ENCODE peak calls at places on chromosome 19, in ten cellular contexts. B is HFFc6; U is activated gamma-delta T cell treated with Interleukin-2 at 50 U/mL for 16 hours; S is globus pallidus; Q is progenitor cell of endocrine pancreas; H is mucosa of descending colon; K is HS-5; I is NCI-H1417; P is activated CD8-positive, alpha-beta memory T cell treated with anti-CD3 and anti-CD28 coated beads for 1 hour; A is activated CD4-positive, alpha-beta T cell treated with anti-CD3 and anti-CD28 coated beads for 24 hours. Y is an unnamed sample.

GRCh38 chr19:40687525-40688016 is 2.9 kb downstream of the NUMBL start:
- DNase-seq in B (peak; percentile 59), U (no peak), S (no peak), Q (no peak), H (peak; percentile 75), K (no peak), I (no peak), P (no peak), A (no peak), Y (no peak)

GRCh38 chr19:42132030-42132628 is at the start of gene POU2F2:
- DNase-seq in B (no peak), U (peak; percentile 87), S (peak; percentile 37), Q (no peak), H (peak; percentile 77), K (no peak), I (no peak), P (peak; percentile 81), A (peak; percentile 80), Y (peak; percentile 66)

GRCh38 chr19:49071860-49072547 is 495 bp downstream of the KCNA7 start:
- DNase-seq in B (no peak), U (no peak), S (no peak), Q (no peak), H (peak; percentile 51), K (no peak), I (no peak), P (no peak), A (no peak), Y (no peak)

GRCh38 chr19:36099166-36099785 is 11.7 kb upstream of the OVOL3 start:
- DNase-seq in B (no peak), U (no peak), S (no peak), Q (no peak), H (no peak), K (no peak), I (no peak), P (no peak), A (no peak), Y (no peak)

GRCh38 chr19:15177269-15178116 is 23.3 kb downstream of the NOTCH3 start:
- DNase-seq in B (peak; percentile 57), U (peak; percentile 80), S (peak; percentile 45), Q (peak; percentile 86), H (peak; percentile 88), K (peak; percentile 41), I (peak; percentile 89), P (peak; percentile 81), A (peak; percentile 74), Y (peak; percentile 77)

GRCh38 chr19:10085641-10086031 is 481 bp upstream of the SHFL start:
- DNase-seq in B (no peak), U (no peak), S (no peak), Q (no peak), H (no peak), K (no peak), I (no peak), P (no peak), A (no peak), Y (no peak)

GRCh38 chr19:45499196-45500180 is 1.2 kb downstream of the PPM1N start:
- DNase-seq in B (no peak), U (peak; percentile 46), S (no peak), Q (no peak), H (peak; percentile 74), K (peak; percentile 63), I (peak; percentile 93), P (no peak), A (no peak), Y (peak; percentile 72)

GRCh38 chr19:19083413-19084178 is 19.8 kb downstream of the SLC25A42 start:
- DNase-seq in B (no peak), U (no peak), S (no peak), Q (no peak), H (no peak), K (no peak), I (no peak), P (no peak), A (no peak), Y (no peak)

GRCh38 chr19:6273701-6274601 is 5.8 kb downstream of the MLLT1 start:
- DNase-seq in B (peak; percentile 92), U (no peak), S (peak; percentile 40), Q (no peak), H (peak; percentile 54), K (peak; percentile 68), I (peak; percentile 89), P (no peak), A (no peak), Y (no peak)

GRCh38 chr19:3586124-3586626 is 897 bp downstream of the GIPC3 start:
- DNase-seq in B (no peak), U (peak; percentile 55), S (no peak), Q (no peak), H (no peak), K (no peak), I (peak; percentile 17), P (peak; percentile 43), A (peak; percentile 30), Y (no peak)

GRCh38 chr19:708154-709141 is at the start of gene PALM:
- DNase-seq in B (no peak), U (no peak), S (no peak), Q (peak; percentile 52), H (no peak), K (no peak), I (peak; percentile 62), P (no peak), A (no peak), Y (no peak)

GRCh38 chr19:46766569-46767317 is 20.5 kb upstream of the STRN4 start:
- DNase-seq in B (no peak), U (peak; percentile 56), S (no peak), Q (no peak), H (peak; percentile 58), K (no peak), I (peak; percentile 35), P (no peak), A (no peak), Y (no peak)

GRCh38 chr19:10143700-10144099 is 24.0 kb upstream of the EIF3G start:
- DNase-seq in B (no peak), U (no peak), S (no peak), Q (no peak), H (no peak), K (no peak), I (no peak), P (no peak), A (no peak), Y (peak; percentile 55)

GRCh38 chr19:17078920-17079709 is 3.5 kb downstream of the MYO9B start:
- DNase-seq in B (no peak), U (no peak), S (no peak), Q (no peak), H (no peak), K (no peak), I (no peak), P (no peak), A (no peak), Y (no peak)

GRCh38 chr19:14561249-14561648 is 10.6 kb downstream of the NDUFB7 start:
- DNase-seq in B (no peak), U (no peak), S (no peak), Q (no peak), H (no peak), K (no peak), I (no peak), P (no peak), A (no peak), Y (no peak)

GRCh38 chr19:17448190-17448967 is at the start of gene TMEM221:
- DNase-seq in B (no peak), U (peak; percentile 36), S (no peak), Q (peak; percentile 71), H (peak; percentile 65), K (no peak), I (peak; percentile 52), P (peak; percentile 39), A (no peak), Y (peak; percentile 67)

GRCh38 chr19:55166530-55167268 is at the start of gene DNAAF3:
- DNase-seq in B (peak; percentile 98), U (peak; percentile 33), S (peak; percentile 95), Q (peak; percentile 94), H (peak; percentile 94), K (peak; percentile 88), I (peak; percentile 98), P (peak; percentile 39), A (peak; percentile 37), Y (peak; percentile 56)

GRCh38 chr19:3135961-3136683 is at the start of gene GNA15:
- DNase-seq in B (no peak), U (no peak), S (no peak), Q (no peak), H (peak; percentile 64), K (no peak), I (no peak), P (no peak), A (no peak), Y (peak; percentile 35)

GRCh38 chr19:17246681-17247425 is 1.1 kb upstream of the NR2F6 start:
- DNase-seq in B (no peak), U (no peak), S (no peak), Q (peak; percentile 33), H (peak; percentile 79), K (no peak), I (peak; percentile 85), P (no peak), A (no peak), Y (no peak)

GRCh38 chr19:4267101-4267900 is 11.8 kb upstream of the SHD start:
- DNase-seq in B (peak; percentile 52), U (peak; percentile 59), S (no peak), Q (peak; percentile 56), H (peak; percentile 72), K (no peak), I (peak; percentile 59), P (peak; percentile 45), A (peak; percentile 46), Y (peak; percentile 65)

GRCh38 chr19:2567580-2567979 is 91.7 kb downstream of the GADD45B start:
- DNase-seq in B (no peak), U (no peak), S (peak; percentile 55), Q (no peak), H (peak; percentile 69), K (no peak), I (no peak), P (no peak), A (no peak), Y (no peak)

GRCh38 chr19:13215572-13216380 is 65.6 kb downstream of the IER2 start:
- DNase-seq in B (no peak), U (no peak), S (no peak), Q (no peak), H (no peak), K (no peak), I (no peak), P (no peak), A (no peak), Y (peak; percentile 20)

GRCh38 chr19:17309962-17310461 is 649 bp downstream of the DDA1 start:
- DNase-seq in B (no peak), U (no peak), S (no peak), Q (no peak), H (no peak), K (no peak), I (no peak), P (no peak), A (no peak), Y (no peak)

Y was measured in CD8-positive, alpha-beta T cell.